ENCODE peak calls at places on chromosomes 3 and 15, in nine cellular contexts. J, Y, H, C, Q, K, L, W and T are unnamed samples.

GRCh38 chr15:56968821-56969220 is 50.4 kb downstream of the TCF12 start:
- DNase-seq in J (no peak), Y (no peak), H (no peak), C (no peak), Q (no peak), K (no peak), L (no peak), W (no peak), T (no peak)

GRCh38 chr3:63076357-63076756 is 201.1 kb upstream of the CADPS start:
- DNase-seq in J (no peak), Y (no peak), H (no peak), C (no peak), Q (no peak), K (no peak), L (no peak), W (no peak), T (no peak)

GRCh38 chr15:100849021-100849831 is 30.4 kb upstream of the ALDH1A3 start:
- DNase-seq in J (peak; percentile 7), Y (no peak), H (no peak), C (peak; percentile 66), Q (peak; percentile 69), K (peak; percentile 37), L (no peak), W (no peak), T (peak; percentile 40)

GRCh38 chr3:155370198-155370597 is 76.7 kb upstream of the STRIT1 start:
- DNase-seq in J (no peak), Y (no peak), H (no peak), C (peak; percentile 23), Q (no peak), K (no peak), L (no peak), W (no peak), T (no peak)

GRCh38 chr3:130934442-130935089 is 40.7 kb downstream of the ATP2C1 start:
- DNase-seq in J (no peak), Y (no peak), H (no peak), C (no peak), Q (no peak), K (no peak), L (no peak), W (no peak), T (no peak)

GRCh38 chr3:41900265-41900664 is 61.6 kb downstream of the ULK4 start:
- DNase-seq in J (peak; percentile 24), Y (peak; percentile 41), H (no peak), C (no peak), Q (no peak), K (no peak), L (no peak), W (no peak), T (peak; percentile 61)

GRCh38 chr15:34271493-34271892 is 46.7 kb downstream of the EMC4 start:
- DNase-seq in J (peak; percentile 63), Y (no peak), H (no peak), C (no peak), Q (no peak), K (no peak), L (peak; percentile 78), W (no peak), T (peak; percentile 63)

GRCh38 chr15:29086001-29086400 is 183.6 kb downstream of the NSMCE3 start:
- DNase-seq in J (no peak), Y (no peak), H (no peak), C (no peak), Q (no peak), K (no peak), L (no peak), W (no peak), T (no peak)

GRCh38 chr3:172315401-172316091 is 132.7 kb downstream of the GHSR start:
- DNase-seq in J (peak; percentile 66), Y (peak; percentile 64), H (no peak), C (peak; percentile 56), Q (no peak), K (no peak), L (peak; percentile 86), W (peak; percentile 35), T (peak; percentile 69)

GRCh38 chr3:188834349-188834748 is 337.4 kb upstream of the TPRG1 start:
- DNase-seq in J (no peak), Y (no peak), H (no peak), C (no peak), Q (no peak), K (no peak), L (no peak), W (peak; percentile 4), T (no peak)

GRCh38 chr15:35973019-35973418 is 427.1 kb upstream of the DPH6 start:
- DNase-seq in J (no peak), Y (no peak), H (no peak), C (no peak), Q (no peak), K (no peak), L (no peak), W (no peak), T (no peak)

GRCh38 chr3:29440321-29441019 is 159.6 kb downstream of the RBMS3 start:
- DNase-seq in J (no peak), Y (no peak), H (no peak), C (peak; percentile 19), Q (no peak), K (no peak), L (no peak), W (no peak), T (peak; percentile 29)

GRCh38 chr3:52453496-52454234 is at the start of gene TNNC1:
- DNase-seq in J (no peak), Y (peak; percentile 88), H (no peak), C (no peak), Q (peak; percentile 81), K (peak; percentile 40), L (no peak), W (no peak), T (no peak)

GRCh38 chr3:13213490-13213889 is 140.3 kb upstream of the IQSEC1 start:
- DNase-seq in J (no peak), Y (no peak), H (no peak), C (no peak), Q (no peak), K (no peak), L (no peak), W (no peak), T (no peak)

GRCh38 chr15:76328962-76329361 is 7.6 kb upstream of the ISL2 start:
- DNase-seq in J (no peak), Y (no peak), H (no peak), C (no peak), Q (no peak), K (no peak), L (no peak), W (no peak), T (no peak)

GRCh38 chr3:113194747-113195400 is 16.5 kb upstream of the BOC start:
- DNase-seq in J (no peak), Y (no peak), H (no peak), C (no peak), Q (no peak), K (no peak), L (no peak), W (no peak), T (no peak)

GRCh38 chr3:87311309-87311708 is 34.9 kb upstream of the POU1F1 start:
- DNase-seq in J (no peak), Y (no peak), H (no peak), C (no peak), Q (no peak), K (no peak), L (no peak), W (no peak), T (peak; percentile 15)
- TF ChIP-seq CTCF in J (no peak), Y (no peak), H (no peak), C (no peak), Q (no peak), K (no peak), L (no peak), W (no peak), T (no peak)

GRCh38 chr15:90059208-90059985 is 42.9 kb downstream of the IDH2 start:
- DNase-seq in J (no peak), Y (peak; percentile 90), H (peak; percentile 98), C (peak; percentile 83), Q (peak; percentile 89), K (peak; percentile 73), L (peak; percentile 78), W (no peak), T (no peak)
- H3K4me3 ChIP-seq in J (no peak overlapping the region), Y (no peak overlapping the region), H (peak overlapping the region; percentile 37), C (no peak overlapping the region), Q (no peak overlapping the region), K (no peak overlapping the region), L (no peak overlapping the region), W (no peak overlapping the region), T (no peak overlapping the region)

GRCh38 chr15:58224068-58224467 is 85.9 kb downstream of the AQP9 start:
- DNase-seq in J (no peak), Y (no peak), H (no peak), C (no peak), Q (no peak), K (no peak), L (peak; percentile 22), W (no peak), T (peak; percentile 36)

GRCh38 chr15:58227706-58228543 is 89.7 kb downstream of the AQP9 start:
- DNase-seq in J (peak; percentile 64), Y (peak; percentile 89), H (peak; percentile 83), C (peak; percentile 75), Q (peak; percentile 82), K (peak; percentile 78), L (peak; percentile 83), W (peak; percentile 78), T (peak; percentile 85)

GRCh38 chr15:58221591-58222241 is 83.5 kb downstream of the AQP9 start:
- DNase-seq in J (peak; percentile 25), Y (peak; percentile 76), H (peak; percentile 42), C (peak; percentile 21), Q (no peak), K (peak; percentile 28), L (peak; percentile 65), W (peak; percentile 36), T (no peak)

GRCh38 chr15:58223432-58223831 is 85.3 kb downstream of the AQP9 start:
- DNase-seq in J (no peak), Y (no peak), H (no peak), C (no peak), Q (no peak), K (no peak), L (no peak), W (no peak), T (no peak)

DNA sequence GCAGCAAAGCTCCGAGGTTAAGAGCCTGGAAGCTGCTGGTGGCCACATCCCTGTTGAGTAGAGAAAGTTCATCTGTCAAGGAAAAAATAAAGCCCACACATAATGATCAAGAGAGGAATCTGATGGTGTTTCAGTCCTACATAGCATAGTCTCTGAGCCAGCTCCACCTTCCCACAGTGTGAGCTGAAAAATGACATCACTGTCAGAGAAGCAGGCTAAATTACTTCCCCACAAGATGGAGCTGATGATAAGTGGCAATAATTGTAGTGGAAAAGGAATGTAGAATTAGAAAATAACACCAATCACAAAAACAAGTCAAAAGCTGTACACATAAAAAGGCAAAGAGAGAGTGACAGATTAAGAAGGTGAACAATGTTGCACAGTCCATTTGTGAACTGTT is 84.5 kb downstream of the AQP9 start:
- DNase-seq in J (no peak), Y (no peak), H (no peak), C (no peak), Q (no peak), K (no peak), L (no peak), W (no peak), T (no peak)
- TF ChIP-seq CTCF in J (peak; percentile 22), Y (no peak), H (no peak), C (no peak), Q (no peak), K (no peak), L (no peak), W (no peak), T (no peak)

GRCh38 chr15:40106203-40107161 is 2.2 kb downstream of the BMF start:
- DNase-seq in J (no peak), Y (peak; percentile 95), H (peak; percentile 85), C (peak; percentile 89), Q (no peak), K (peak; percentile 83), L (peak; percentile 83), W (no peak), T (peak; percentile 14)
- H3K4me3 ChIP-seq in J (no peak overlapping the region), Y (peak overlapping the region; percentile 94), H (peak overlapping the region; percentile 52), C (no peak overlapping the region), Q (no peak overlapping the region), K (no peak overlapping the region), L (no peak overlapping the region), W (no peak overlapping the region), T (no peak overlapping the region)

GRCh38 chr3:119681279-119681678 is 4.1 kb upstream of the COX17 start:
- DNase-seq in J (no peak), Y (no peak), H (peak; percentile 72), C (no peak), Q (no peak), K (no peak), L (no peak), W (peak; percentile 24), T (peak; percentile 51)
- TF ChIP-seq CTCF in J (peak; percentile 44), Y (peak; percentile 72), H (peak; percentile 57), C (no peak), Q (peak; percentile 60), K (no peak), L (peak; percentile 49), W (peak; percentile 28), T (peak; percentile 44)